ENCODE peak calls at places on chromosomes 5 and 9, in four cellular contexts. A is CD8-positive, alpha-beta T cell; P is HepG2; N is stimulated activated naive CD8-positive, alpha-beta T cell treated with anti-CD3 and anti-CD28 coated beads, Interleukin-15, amount 100 ng/mL, for 72 hours. V is an unnamed sample.

GRCh38 chr9:37262410-37262809 is 142.0 kb downstream of the ZCCHC7 start:
- ATAC-seq in A (no peak), P (no peak), N (no peak), V (no peak)

GRCh38 chr9:69255591-69255990 is 69.4 kb upstream of the ENTREP1 start:
- ATAC-seq in A (no peak), P (no peak), N (no peak), V (no peak)

GRCh38 chr9:136921307-136921706 is 23.2 kb downstream of the FBXW5 start:
- ATAC-seq in A (no peak), P (no peak), N (no peak), V (no peak)

GRCh38 chr5:34687269-34688011 is 31.3 kb downstream of the RAI14 start:
- ATAC-seq in A (no peak), P (no peak), N (no peak), V (no peak)

GRCh38 chr9:16413509-16414016 is 456.9 kb downstream of the BNC2 start:
- ATAC-seq in A (no peak), P (peak; percentile 99), N (no peak), V (no peak)

GRCh38 chr5:156367602-156368001 is 40.6 kb downstream of the SGCD start:
- ATAC-seq in A (no peak), P (peak; percentile 74), N (no peak), V (no peak)

GRCh38 chr5:25448190-25448621 is 803.4 kb upstream of the CDH10 start:
- ATAC-seq in A (no peak), P (no peak), N (no peak), V (no peak)

GRCh38 chr9:14283276-14283675 is 30.7 kb downstream of the NFIB start:
- ATAC-seq in A (no peak), P (peak; percentile 57), N (no peak), V (no peak)

GRCh38 chr5:170861855-170862766 is at the start of gene RANBP17:
- ATAC-seq in A (no peak), P (no peak), N (peak; percentile 58), V (no peak)

GRCh38 chr5:119954106-119954505 is 324.7 kb downstream of the FAM170A start:
- ATAC-seq in A (no peak), P (no peak), N (no peak), V (no peak)

GRCh38 chr5:56029457-56029856 is 34.7 kb upstream of the IL6ST start:
- ATAC-seq in A (no peak), P (peak; percentile 11), N (no peak), V (peak; percentile 10)

GRCh38 chr9:76658510-76659231 is 105.6 kb upstream of the PCA3 start:
- ATAC-seq in A (peak; percentile 67), P (peak; percentile 95), N (peak; percentile 92), V (peak; percentile 74)